ENCODE peak calls at places on chromosomes 4 and X, in four cellular contexts. One of them, this sample, is unnamed.
A peak's percentile ranks its signal among the peaks of the same experiment; 100 is the strongest.

GRCh38 chr4:125572601-125573000 is 257.8 kb downstream of the FAT4 start:
- DNase-seq in K562: no peak
- DNase-seq in HL-60: no peak
- DNase-seq in GM12878: no peak
- DNase-seq in this sample: no peak

GRCh38 chr4:94561249-94562024 is 109.7 kb downstream of the PDLIM5 start:
- DNase-seq in K562: no peak
- DNase-seq in HL-60: no peak
- DNase-seq in GM12878: no peak
- DNase-seq in this sample: no peak

GRCh38 chrX:11406109-11406755 is 113.0 kb downstream of the AMELX start:
- DNase-seq in K562: no peak
- DNase-seq in HL-60: no peak
- DNase-seq in GM12878: no peak
- DNase-seq in this sample: no peak

GRCh38 chr4:62018537-62018936 is 818.4 kb downstream of the ADGRL3 start:
- DNase-seq in K562: no peak
- DNase-seq in HL-60: no peak
- DNase-seq in GM12878: no peak
- DNase-seq in this sample: no peak

GRCh38 chr4:6727081-6727942 is 11.3 kb downstream of the BLOC1S4 start:
- DNase-seq in K562: peak; percentile 41
- DNase-seq in HL-60: no peak
- DNase-seq in GM12878: no peak
- DNase-seq in this sample: no peak

GRCh38 chr4:3521621-3522325 is 10.4 kb downstream of the LRPAP1 start:
- DNase-seq in K562: no peak
- DNase-seq in HL-60: no peak
- DNase-seq in GM12878: no peak
- DNase-seq in this sample: no peak

GRCh38 chrX:147565239-147565638 is 346.5 kb upstream of the FMR1 start:
- DNase-seq in K562: no peak
- DNase-seq in HL-60: no peak
- DNase-seq in GM12878: no peak
- DNase-seq in this sample: no peak

GRCh38 chr4:1401409-1402020 is 4.7 kb downstream of the NKX1-1 start:
- DNase-seq in K562: no peak
- DNase-seq in HL-60: no peak
- DNase-seq in GM12878: no peak
- DNase-seq in this sample: peak; percentile 24

GRCh38 chrX:143788265-143788664 is 67.7 kb upstream of the SPANXN2 start:
- DNase-seq in K562: no peak
- DNase-seq in HL-60: no peak
- DNase-seq in GM12878: no peak
- DNase-seq in this sample: no peak

GRCh38 chr4:107896158-107896645 is 35.1 kb upstream of the CYP2U1 start:
- DNase-seq in K562: no peak
- DNase-seq in HL-60: no peak
- DNase-seq in GM12878: no peak
- DNase-seq in this sample: no peak

GRCh38 chr4:1727117-1728031 is 6.1 kb downstream of the TACC3 start:
- DNase-seq in K562: no peak
- DNase-seq in HL-60: peak; percentile 93
- DNase-seq in GM12878: no peak
- DNase-seq in this sample: no peak

GRCh38 chr4:109739547-109739946 is 9.7 kb upstream of the PLA2G12A start:
- DNase-seq in K562: no peak
- DNase-seq in HL-60: no peak
- DNase-seq in GM12878: no peak
- DNase-seq in this sample: no peak

GRCh38 chrX:54482839-54483593 is 13.0 kb downstream of the FGD1 start:
- DNase-seq in K562: no peak
- DNase-seq in HL-60: no peak
- DNase-seq in GM12878: no peak
- DNase-seq in this sample: no peak

GRCh38 chr4:25157071-25157470 is 3.2 kb downstream of the SEPSECS start:
- DNase-seq in K562: no peak
- DNase-seq in HL-60: no peak
- DNase-seq in GM12878: no peak
- DNase-seq in this sample: no peak

GRCh38 chr4:38898245-38898644 is 30.6 kb downstream of the FAM114A1 start:
- DNase-seq in K562: no peak
- DNase-seq in HL-60: no peak
- DNase-seq in GM12878: no peak
- DNase-seq in this sample: no peak

GRCh38 chr4:88672987-88673386 is 24.6 kb downstream of the NAP1L5 start:
- DNase-seq in K562: peak; percentile 15
- DNase-seq in HL-60: no peak
- DNase-seq in GM12878: no peak
- DNase-seq in this sample: no peak

GRCh38 chr4:182494103-182494502 is 250.9 kb downstream of the TENM3 start:
- DNase-seq in K562: no peak
- DNase-seq in HL-60: no peak
- DNase-seq in GM12878: no peak
- DNase-seq in this sample: no peak

GRCh38 chrX:128436397-128437103 is 384.3 kb upstream of the ACTRT1 start:
- DNase-seq in K562: no peak
- DNase-seq in HL-60: no peak
- DNase-seq in GM12878: no peak
- DNase-seq in this sample: no peak

GRCh38 chrX:39308126-39308525 is 506.9 kb downstream of the MID1IP1 start:
- DNase-seq in K562: no peak
- DNase-seq in HL-60: no peak
- DNase-seq in GM12878: no peak
- DNase-seq in this sample: no peak

GRCh38 chrX:50680990-50681389 is 133.0 kb downstream of the SHROOM4 start:
- DNase-seq in K562: peak; percentile 6
- DNase-seq in HL-60: no peak
- DNase-seq in GM12878: no peak
- DNase-seq in this sample: no peak

GRCh38 chr4:821631-822030 is 4.3 kb downstream of the CPLX1 start:
- DNase-seq in K562: no peak
- DNase-seq in HL-60: no peak
- DNase-seq in GM12878: no peak
- DNase-seq in this sample: no peak

GRCh38 chrX:139049455-139049854 is 337.9 kb upstream of the FGF13 start:
- DNase-seq in K562: no peak
- DNase-seq in HL-60: no peak
- DNase-seq in GM12878: no peak
- DNase-seq in this sample: no peak

DNA sequence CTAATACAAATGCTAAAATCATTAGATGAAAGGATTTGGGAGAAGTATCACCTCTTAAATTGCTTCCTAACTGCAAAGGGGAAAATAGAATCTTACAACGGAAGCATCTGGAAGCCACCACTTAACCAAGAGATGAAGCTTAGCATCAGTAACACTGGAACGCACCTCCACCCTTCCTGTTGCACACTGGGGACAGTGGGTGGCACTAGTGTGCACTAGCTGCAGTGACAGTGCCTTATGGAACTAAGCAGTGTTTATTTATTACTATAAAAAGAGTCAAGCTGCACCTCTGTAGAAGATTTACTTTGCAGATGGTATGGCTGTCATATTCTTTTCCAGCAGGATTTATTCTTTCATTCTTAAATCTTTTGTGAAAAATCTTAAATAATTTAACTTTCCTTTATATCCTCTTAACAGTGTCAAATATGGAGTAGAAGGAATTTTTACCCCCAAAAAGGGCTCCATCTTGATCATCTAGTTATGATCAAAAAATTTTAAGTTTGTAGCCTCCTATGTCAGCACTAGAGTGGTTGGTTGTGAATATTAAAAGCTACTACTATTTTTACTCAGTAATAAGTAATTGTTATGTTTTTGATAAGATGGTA is 76.7 kb downstream of the SCD5 start:
- DNase-seq in K562: no peak
- DNase-seq in HL-60: no peak
- DNase-seq in GM12878: no peak
- DNase-seq in this sample: peak; percentile 26
- TF ChIP-seq SPI1 in K562: no peak
- TF ChIP-seq SPI1 in HL-60: no peak
- TF ChIP-seq SPI1 in GM12878: no peak
- TF ChIP-seq SPI1 in this sample: no peak

DNA sequence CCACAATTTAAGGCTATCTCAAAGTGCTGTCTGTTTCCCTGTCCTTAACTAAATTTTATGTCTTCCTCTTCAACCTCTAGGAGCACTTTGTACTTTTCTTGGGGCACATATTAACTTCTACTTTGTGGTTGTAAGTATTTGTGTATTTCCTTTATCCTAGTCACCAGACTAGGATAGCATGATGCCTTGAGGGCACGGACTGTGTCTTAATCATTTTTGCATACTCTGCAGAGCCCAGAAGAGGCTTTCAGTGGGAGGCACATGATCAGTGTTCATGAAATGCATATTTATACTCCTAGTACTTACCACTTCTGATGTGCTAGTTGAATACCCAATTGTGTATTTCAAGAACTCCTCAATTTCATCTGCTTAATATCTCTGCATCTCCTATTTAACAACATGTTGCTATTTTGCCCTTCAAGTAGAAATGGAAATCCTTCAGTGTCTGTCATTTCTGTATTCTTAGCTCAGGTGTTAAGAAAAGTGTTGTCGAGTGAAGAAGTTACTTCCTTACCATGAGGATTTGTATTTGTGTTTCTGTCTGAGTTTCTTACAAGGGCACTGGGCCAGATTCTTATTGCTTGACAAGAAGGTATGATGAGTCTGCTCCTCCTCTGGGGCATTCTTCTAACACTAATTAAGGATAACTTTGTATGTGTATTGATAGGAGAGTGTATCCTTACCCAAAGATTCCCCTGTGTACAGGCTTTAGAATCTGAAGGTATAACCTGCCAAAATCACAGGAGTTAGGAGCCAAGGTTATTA is 28.3 kb upstream of the PGRMC2 start:
- DNase-seq in K562: no peak
- DNase-seq in HL-60: no peak
- DNase-seq in GM12878: no peak
- DNase-seq in this sample: no peak
- TF ChIP-seq POLR2AphosphoS5 in K562: no peak
- TF ChIP-seq POLR2AphosphoS5 in HL-60: no peak
- TF ChIP-seq POLR2AphosphoS5 in GM12878: no peak
- TF ChIP-seq POLR2AphosphoS5 in this sample: no peak

GRCh38 chr4:55318541-55319129 is 27.4 kb upstream of the SRD5A3 start:
- DNase-seq in K562: no peak
- DNase-seq in HL-60: no peak
- DNase-seq in GM12878: no peak
- DNase-seq in this sample: no peak
- TF ChIP-seq SPI1 in K562: no peak
- TF ChIP-seq SPI1 in HL-60: no peak
- TF ChIP-seq SPI1 in GM12878: no peak
- TF ChIP-seq SPI1 in this sample: no peak

GRCh38 chr4:123505457-123506310 is 109.1 kb downstream of the SPRY1 start:
- DNase-seq in K562: peak; percentile 14
- DNase-seq in HL-60: no peak
- DNase-seq in GM12878: no peak
- DNase-seq in this sample: peak; percentile 19

GRCh38 chr4:123506311-123506685 is 109.7 kb downstream of the SPRY1 start:
- DNase-seq in K562: no peak
- DNase-seq in HL-60: no peak
- DNase-seq in GM12878: no peak
- DNase-seq in this sample: no peak

GRCh38 chr4:123503698-123504389 is 107.2 kb downstream of the SPRY1 start:
- DNase-seq in K562: no peak
- DNase-seq in HL-60: no peak
- DNase-seq in GM12878: no peak
- DNase-seq in this sample: no peak

GRCh38 chr4:123501733-123502132 is 105.1 kb downstream of the SPRY1 start:
- DNase-seq in K562: no peak
- DNase-seq in HL-60: no peak
- DNase-seq in GM12878: no peak
- DNase-seq in this sample: no peak

DNA sequence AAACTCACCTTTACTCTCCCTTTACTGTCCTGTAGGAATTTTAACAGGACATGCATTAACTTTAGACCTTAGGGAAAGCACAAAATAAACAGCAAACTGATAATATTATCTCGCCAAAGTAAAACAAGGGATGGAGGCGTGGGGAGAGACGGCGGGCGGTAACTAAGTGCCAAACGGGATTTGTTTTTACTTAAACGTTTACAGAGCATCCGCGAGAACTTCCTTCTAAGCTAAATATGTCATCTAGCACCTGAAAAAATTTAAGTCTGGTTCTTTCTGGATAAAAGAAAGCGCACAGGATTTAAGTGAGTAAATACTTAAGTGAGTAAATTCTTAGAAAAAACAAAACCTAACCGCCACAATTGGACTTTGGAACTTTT is 108.5 kb downstream of the SPRY1 start:
- DNase-seq in K562: no peak
- DNase-seq in HL-60: no peak
- DNase-seq in GM12878: no peak
- DNase-seq in this sample: no peak
- TF ChIP-seq POLR2AphosphoS5 in K562: no peak
- TF ChIP-seq POLR2AphosphoS5 in HL-60: no peak
- TF ChIP-seq POLR2AphosphoS5 in GM12878: no peak
- TF ChIP-seq POLR2AphosphoS5 in this sample: no peak

GRCh38 chr4:133856736-133857355 is 344.7 kb downstream of the PABPC4L start:
- DNase-seq in K562: no peak
- DNase-seq in HL-60: no peak
- DNase-seq in GM12878: no peak
- DNase-seq in this sample: no peak
- TF ChIP-seq SPI1 in K562: no peak
- TF ChIP-seq SPI1 in HL-60: no peak
- TF ChIP-seq SPI1 in GM12878: no peak
- TF ChIP-seq SPI1 in this sample: no peak

DNA sequence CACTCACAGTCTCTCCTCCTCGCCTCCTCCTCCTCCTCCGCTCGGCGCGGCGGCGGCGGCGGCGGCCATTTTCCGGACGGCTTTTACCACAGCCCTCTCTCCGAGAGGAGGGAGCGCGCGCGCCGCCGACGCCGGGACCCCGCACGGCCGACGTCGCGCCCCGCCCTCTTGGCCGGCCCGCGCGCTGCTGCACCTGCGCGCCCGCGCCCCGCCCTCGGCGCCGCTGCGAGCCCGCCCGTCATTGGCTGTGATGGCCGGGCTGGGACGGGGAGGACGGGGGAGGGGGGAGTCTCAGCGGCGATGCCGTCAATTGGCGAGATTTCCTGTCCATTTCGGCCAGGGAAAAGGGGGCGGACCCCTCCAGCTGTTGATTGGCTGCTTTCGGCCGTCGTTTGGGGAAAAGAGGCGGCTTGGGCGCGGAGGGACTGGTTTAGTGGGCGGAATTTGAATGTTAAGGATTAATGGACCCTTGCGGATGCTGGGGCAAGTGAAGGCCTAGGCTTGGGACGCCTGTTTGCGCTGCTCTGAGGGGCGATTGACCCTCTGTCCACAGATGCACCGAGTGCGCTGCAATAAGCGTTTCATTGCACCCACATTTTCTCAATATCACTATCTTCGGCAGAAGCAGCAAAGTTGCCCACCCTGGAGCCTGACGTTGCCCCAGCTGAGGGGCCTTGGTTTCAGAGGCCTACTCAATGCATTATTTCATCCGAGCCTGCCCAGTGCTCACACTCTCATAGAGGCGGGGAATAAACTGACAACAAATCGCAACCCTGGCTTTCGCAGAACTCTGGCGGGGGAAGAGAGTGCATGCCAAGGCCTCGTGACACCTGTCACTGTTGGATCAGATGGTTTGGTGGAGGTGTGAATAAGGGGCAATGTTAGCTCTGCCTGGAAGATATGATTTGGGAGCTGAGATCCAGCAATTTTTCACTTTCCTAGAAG is at the start of gene MECP2:
- DNase-seq in K562: peak; percentile 91
- DNase-seq in HL-60: peak; percentile 57
- DNase-seq in GM12878: peak; percentile 56
- DNase-seq in this sample: peak; percentile 72
- TF ChIP-seq POLR2AphosphoS5 in K562: no peak
- TF ChIP-seq POLR2AphosphoS5 in HL-60: no peak
- TF ChIP-seq POLR2AphosphoS5 in GM12878: no peak
- TF ChIP-seq POLR2AphosphoS5 in this sample: no peak